ENCODE peak calls at places on chromosomes 7 and 10, in four cellular contexts. C is suprapubic skin, K is ovary, L is kidney. X is an unnamed sample. For H3K4me1, the result is how much of the 10 kb centered on the place peaks cover.

GRCh38 chr7:69190025-69190424 is 408.2 kb upstream of the AUTS2 start:
- DNase-seq in C (no peak), K (no peak), L (no peak), X (no peak)

GRCh38 chr7:129807863-129808262 is 144.9 kb downstream of the UBE2H start:
- DNase-seq in C (no peak), K (no peak), L (peak), X (no peak)

GRCh38 chr7:79182283-79182682 is 271.2 kb downstream of the MAGI2 start:
- DNase-seq in C (no peak), K (no peak), L (no peak), X (no peak)

GRCh38 chr7:70238171-70238575 is 639.9 kb downstream of the AUTS2 start:
- DNase-seq in C (no peak), K (no peak), L (no peak), X (peak)

GRCh38 chr10:3532644-3533043 is 252.4 kb downstream of the KLF6 start:
- DNase-seq in C (no peak), K (no peak), L (no peak), X (no peak)

GRCh38 chr7:94160719-94161435 is 156.7 kb upstream of the BET1 start:
- DNase-seq in C (no peak), K (no peak), L (no peak), X (no peak)

GRCh38 chr7:68679456-68680234 is 918.6 kb upstream of the AUTS2 start:
- DNase-seq in C (no peak), K (no peak), L (no peak), X (peak)

GRCh38 chr7:48964074-48964473 is 39.7 kb downstream of the CDC14C start:
- DNase-seq in C (no peak), K (no peak), L (no peak), X (no peak)

GRCh38 chr7:115066050-115066449 is 144.2 kb downstream of the MDFIC start:
- DNase-seq in C (no peak), K (no peak), L (no peak), X (no peak)

GRCh38 chr7:20892776-20893175 is 106.1 kb upstream of the SP8 start:
- DNase-seq in C (no peak), K (no peak), L (no peak), X (no peak)

GRCh38 chr10:12351447-12351846 is 2.1 kb downstream of the CAMK1D start:
- DNase-seq in C (no peak), K (no peak), L (peak), X (peak)

GRCh38 chr7:152543801-152544200 is 108.0 kb upstream of the KMT2C start:
- DNase-seq in C (no peak), K (no peak), L (no peak), X (peak)

GRCh38 chr7:112770051-112770450 is 20.1 kb downstream of the TMEM168 start:
- DNase-seq in C (no peak), K (no peak), L (no peak), X (no peak)

GRCh38 chr10:110141185-110141584 is 66.2 kb upstream of the MXI1 start:
- DNase-seq in C (no peak), K (no peak), L (no peak), X (no peak)

GRCh38 chr10:570631-571565 is 118.6 kb downstream of the DIP2C start:
- DNase-seq in C (no peak), K (no peak), L (no peak), X (no peak)

GRCh38 chr10:121974535-121975294 is at the start of gene NSMCE4A:
- DNase-seq in C (peak), K (peak), L (peak), X (peak)

GRCh38 chr10:71666607-71667373 is 52.8 kb downstream of the C10orf105 start:
- DNase-seq in C (no peak), K (no peak), L (no peak), X (no peak)

GRCh38 chr10:72278668-72279393 is 5.1 kb downstream of the DDIT4 start:
- DNase-seq in C (no peak), K (no peak), L (no peak), X (no peak)

GRCh38 chr10:133032231-133032630 is 55.5 kb upstream of the ADGRA1 start:
- DNase-seq in C (no peak), K (no peak), L (no peak), X (no peak)

GRCh38 chr7:9097565-9098060 is 664.2 kb downstream of the NXPH1 start:
- DNase-seq in C (no peak), K (no peak), L (no peak), X (no peak)

GRCh38 chr7:112462236-112462635 is 12.0 kb downstream of the IFRD1 start:
- DNase-seq in C (no peak), K (no peak), L (no peak), X (no peak)

GRCh38 chr7:17402628-17403278 is 104.3 kb downstream of the AHR start:
- DNase-seq in C (no peak), K (no peak), L (no peak), X (no peak)

GRCh38 chr10:119543814-119544642 is 1.5 kb upstream of the RGS10 start:
- DNase-seq in C (no peak), K (no peak), L (no peak), X (no peak)

GRCh38 chr7:130441408-130441854 is 615 bp upstream of the CEP41 start:
- DNase-seq in C (no peak), K (no peak), L (no peak), X (peak)

GRCh38 chr7:93997868-93998267 is 6.3 kb downstream of the BET1 start:
- DNase-seq in C (no peak), K (no peak), L (no peak), X (no peak)

GRCh38 chr10:37679465-37679864 is 177.9 kb downstream of the ZNF248 start:
- DNase-seq in C (no peak), K (no peak), L (no peak), X (no peak)

GRCh38 chr7:107242267-107242666 is 73.5 kb downstream of the HBP1 start:
- DNase-seq in C (no peak), K (no peak), L (no peak), X (no peak)

GRCh38 chr10:79193694-79194382 is 125.1 kb downstream of the ZMIZ1 start:
- DNase-seq in C (no peak), K (no peak), L (peak), X (peak)

GRCh38 chr7:92071032-92071431 is 63.2 kb downstream of the CYP51A1 start:
- DNase-seq in C (no peak), K (peak), L (no peak), X (no peak)

GRCh38 chr7:47215049-47215448 is 366.9 kb downstream of the TNS3 start:
- DNase-seq in C (no peak), K (no peak), L (no peak), X (no peak)

GRCh38 chr10:84008878-84009277 is 130.4 kb upstream of the GHITM start:
- DNase-seq in C (no peak), K (no peak), L (no peak), X (peak)

GRCh38 chr10:88157981-88158465 is 294.6 kb downstream of the PTEN start:
- DNase-seq in C (no peak), K (no peak), L (no peak), X (no peak)

GRCh38 chr10:113562693-113563092 is 9.8 kb downstream of the HABP2 start:
- DNase-seq in C (no peak), K (no peak), L (no peak), X (no peak)

GRCh38 chr7:134693256-134693655 is 46.6 kb downstream of the BPGM start:
- DNase-seq in C (no peak), K (peak), L (no peak), X (no peak)

GRCh38 chr7:15977663-15978062 is 291.2 kb upstream of the MEOX2 start:
- DNase-seq in C (no peak), K (no peak), L (no peak), X (no peak)

GRCh38 chr10:58209669-58210068 is 58.0 kb downstream of the IPMK start:
- DNase-seq in C (no peak), K (no peak), L (no peak), X (peak)

GRCh38 chr7:74449809-74450397 is 3.8 kb upstream of the GTF2IRD1 start:
- DNase-seq in C (no peak), K (peak), L (no peak), X (peak)

GRCh38 chr10:111076682-111077661 is at the start of gene ADRA2A:
- DNase-seq in C (no peak), K (peak), L (peak), X (peak)

GRCh38 chr7:44144968-44145418 is 3.9 kb upstream of the MYL7 start:
- DNase-seq in C (peak), K (no peak), L (no peak), X (no peak)
- H3K4me3 ChIP-seq in C (peak), K (peak), L (no peak), X (no peak)

GRCh38 chr10:31140716-31141115 is 109.1 kb upstream of the ZNF438 start:
- DNase-seq in C (no peak), K (no peak), L (no peak), X (no peak)
- H3K4me1 ChIP-seq in C (under half), K (under half), L (under half), X (under half)

GRCh38 chr10:59903871-59904270 is 2.5 kb downstream of the CCDC6 start:
- DNase-seq in C (no peak), K (no peak), L (no peak), X (no peak)
- H3K4me3 ChIP-seq in C (peak), K (peak), L (peak), X (no peak)

GRCh38 chr10:5665380-5666323 is 743 bp downstream of the ASB13 start:
- DNase-seq in C (no peak), K (peak), L (peak), X (no peak)
- H3K4me1 ChIP-seq in C (under half), K (under half), L (under half), X (under half)

GRCh38 chr10:96313348-96313747 is 9.1 kb downstream of the DNTT start:
- DNase-seq in C (no peak), K (no peak), L (no peak), X (no peak)
- H3K4me3 ChIP-seq in C (no peak), K (no peak), L (no peak), X (no peak)

DNA sequence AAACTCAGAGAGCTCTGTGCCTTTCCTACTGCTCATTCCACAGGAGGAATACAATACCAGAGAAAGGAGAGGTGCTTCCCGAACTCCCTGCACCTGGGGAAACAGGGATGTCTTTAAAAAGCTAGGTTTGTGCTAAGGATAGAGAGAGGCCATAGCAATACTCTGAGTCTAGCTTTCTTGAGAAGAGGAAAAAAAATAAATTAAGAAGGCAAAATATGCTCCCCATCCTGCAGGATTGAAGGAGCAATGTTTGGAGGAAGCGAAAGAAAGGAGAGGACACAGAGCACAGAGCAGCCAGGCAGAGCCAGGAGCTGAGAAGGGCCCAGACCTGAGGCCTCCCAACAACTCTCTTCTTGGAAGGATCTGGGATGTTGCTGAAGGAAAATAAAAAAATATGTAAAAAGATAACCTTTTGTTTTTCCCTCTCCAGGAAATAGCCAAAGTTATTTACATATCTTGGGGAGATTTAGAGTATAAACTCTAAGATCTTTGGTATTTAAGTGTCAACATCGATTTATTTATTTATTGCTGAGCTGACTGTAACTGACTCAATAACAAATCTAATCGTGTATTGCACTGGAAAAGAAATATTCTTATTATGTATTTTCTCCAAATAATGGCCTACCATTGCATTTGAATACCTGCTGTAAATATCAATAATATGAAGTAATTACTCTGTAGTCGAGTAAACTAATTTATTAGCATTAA is 1.6 kb upstream of the HOXA11 start:
- DNase-seq in C (peak), K (no peak), L (peak), X (no peak)
- H3K4me1 ChIP-seq in C (half or more), K (under half), L (under half), X (under half)

GRCh38 chr7:90210925-90211324 is 615 bp upstream of the STEAP2 start:
- DNase-seq in C (no peak), K (peak), L (peak), X (no peak)

GRCh38 chr7:90210475-90210874 is 1.1 kb upstream of the STEAP2 start:
- DNase-seq in C (no peak), K (no peak), L (no peak), X (no peak)

GRCh38 chr7:90209776-90210175 is 1.8 kb upstream of the STEAP2 start:
- DNase-seq in C (no peak), K (no peak), L (no peak), X (no peak)

GRCh38 chr7:90212149-90212495 is 582 bp downstream of the STEAP2 start:
- DNase-seq in C (no peak), K (no peak), L (no peak), X (no peak)

GRCh38 chr7:90211391-90212148 is at the start of gene STEAP2:
- DNase-seq in C (peak), K (peak), L (peak), X (peak)
- H3K4me3 ChIP-seq in C (peak), K (peak), L (peak), X (peak)

GRCh38 chr7:138074540-138074939 is 1.7 kb upstream of the AKR1D1 start:
- DNase-seq in C (no peak), K (no peak), L (no peak), X (no peak)

GRCh38 chr7:138067774-138068173 is 8.5 kb upstream of the AKR1D1 start:
- DNase-seq in C (no peak), K (no peak), L (no peak), X (no peak)

GRCh38 chr7:138074121-138074520 is 2.1 kb upstream of the AKR1D1 start:
- DNase-seq in C (no peak), K (no peak), L (no peak), X (no peak)

GRCh38 chr7:138072726-138073125 is 3.5 kb upstream of the AKR1D1 start:
- DNase-seq in C (no peak), K (no peak), L (no peak), X (no peak)

DNA sequence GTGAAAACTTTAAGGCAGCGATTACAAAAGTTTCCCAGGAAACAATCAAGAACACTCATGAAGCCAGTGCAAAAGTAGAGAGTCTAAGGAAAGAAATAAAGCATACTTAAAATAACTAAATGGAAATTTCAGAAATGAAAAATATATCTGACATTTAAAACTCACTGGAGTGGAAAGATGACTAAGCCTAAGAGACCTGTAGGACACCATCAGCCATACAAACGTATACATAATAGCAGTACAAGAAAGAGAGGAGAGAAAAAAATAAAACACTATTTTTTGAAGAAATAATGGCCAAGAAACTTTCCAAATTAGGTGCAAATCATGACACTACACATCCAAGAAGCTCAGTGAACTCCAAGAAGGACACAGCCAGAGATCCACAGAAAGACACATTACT is 5.4 kb upstream of the AKR1D1 start:
- DNase-seq in C (no peak), K (no peak), L (no peak), X (no peak)
- H3K4me1 ChIP-seq in C (under half), K (under half), L (under half), X (under half)

DNA sequence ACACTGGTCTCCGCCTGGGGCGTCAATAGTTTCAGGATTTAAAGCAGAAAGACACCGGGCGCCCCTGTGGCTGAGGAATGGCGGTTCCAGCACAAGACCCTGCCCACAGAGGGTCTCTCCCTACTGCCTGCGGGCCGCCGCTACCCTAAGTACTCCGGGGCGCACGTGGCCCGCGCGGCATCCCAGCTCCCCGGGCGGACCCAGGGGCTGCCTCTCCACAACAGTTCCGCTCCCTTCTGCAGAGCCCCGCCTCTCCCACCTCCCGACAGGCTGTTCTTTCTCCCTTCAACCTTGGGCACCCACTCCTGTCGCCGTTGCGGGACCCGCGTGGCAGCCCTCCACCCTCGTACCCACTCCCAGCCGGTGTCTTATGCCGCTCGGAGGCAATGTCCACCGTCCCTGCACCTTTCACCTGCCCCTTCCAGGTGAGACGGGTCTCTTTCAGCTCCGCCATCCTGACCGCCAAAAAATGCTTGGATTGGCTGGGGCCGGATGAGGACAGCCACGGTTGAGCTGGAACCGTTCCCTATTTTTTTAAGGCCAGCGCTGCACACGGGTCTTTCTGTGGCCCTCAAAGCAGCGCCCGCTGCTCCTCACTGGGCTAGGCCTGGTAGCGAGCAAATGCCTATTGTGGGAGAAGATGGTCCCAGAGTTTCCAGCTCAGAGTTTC is 1.6 kb upstream of the NKX2-3 start:
- DNase-seq in C (no peak), K (no peak), L (no peak), X (no peak)
- H3K4me3 ChIP-seq in C (no peak), K (no peak), L (no peak), X (no peak)

X was measured in BE2C.